ENCODE peak calls at places on chromosomes 2 and 18, in ten cellular contexts. S is tibial artery, X is left ventricle myocardium inferior, N is epithelial cell of prostate, G is fibroblast of lung, E is AG04450, D is hepatocyte, P is transverse colon, R is ovary, H is tibial nerve. V is an unnamed sample.

GRCh38 chr2:111119847-111120252 is 864 bp upstream of the BCL2L11 start:
- DNase-seq in S (no peak), X (peak), N (no peak), G (no peak), E (no peak), D (peak), P (peak), R (no peak), H (no peak), V (peak)

GRCh38 chr18:7338846-7339245 is 108.0 kb downstream of the LRRC30 start:
- DNase-seq in S (no peak), X (no peak), N (no peak), G (no peak), E (no peak), D (no peak), P (no peak), R (no peak), H (no peak), V (no peak)

GRCh38 chr2:20356042-20356441 is 5.4 kb upstream of the PUM2 start:
- DNase-seq in S (no peak), X (no peak), N (peak), G (peak), E (peak), D (no peak), P (no peak), R (no peak), H (no peak), V (no peak)

GRCh38 chr2:164561991-164562390 is 59.3 kb downstream of the GRB14 start:
- DNase-seq in S (no peak), X (no peak), N (no peak), G (no peak), E (no peak), D (no peak), P (no peak), R (no peak), H (no peak), V (no peak)

GRCh38 chr2:136765256-136765735 is at the start of gene THSD7B:
- DNase-seq in S (no peak), X (no peak), N (no peak), G (no peak), E (no peak), D (peak), P (no peak), R (no peak), H (no peak), V (peak)

GRCh38 chr2:172464340-172465129 is 37.1 kb downstream of the ITGA6 start:
- DNase-seq in S (no peak), X (no peak), N (peak), G (no peak), E (no peak), D (peak), P (no peak), R (no peak), H (no peak), V (no peak)

GRCh38 chr2:128378231-128379020 is 59.8 kb upstream of the HS6ST1 start:
- DNase-seq in S (peak), X (no peak), N (no peak), G (no peak), E (no peak), D (no peak), P (peak), R (peak), H (no peak), V (peak)

GRCh38 chr18:12520442-12520992 is 112.8 kb downstream of the PRELID3A start:
- DNase-seq in S (no peak), X (no peak), N (no peak), G (peak), E (no peak), D (no peak), P (no peak), R (no peak), H (no peak), V (no peak)

GRCh38 chr2:135409436-135409835 is 121.6 kb downstream of the ZRANB3 start:
- DNase-seq in S (no peak), X (no peak), N (no peak), G (no peak), E (no peak), D (no peak), P (no peak), R (no peak), H (no peak), V (no peak)

GRCh38 chr2:54557601-54558187 is 101.6 kb downstream of the SPTBN1 start:
- DNase-seq in S (peak), X (peak), N (no peak), G (peak), E (no peak), D (peak), P (peak), R (peak), H (peak), V (peak)

GRCh38 chr2:219054956-219055903 is 5.5 kb downstream of the IHH start:
- DNase-seq in S (no peak), X (no peak), N (no peak), G (no peak), E (no peak), D (no peak), P (no peak), R (no peak), H (no peak), V (no peak)

GRCh38 chr2:207148025-207148424 is 17.7 kb downstream of the KLF7 start:
- DNase-seq in S (no peak), X (no peak), N (no peak), G (peak), E (no peak), D (no peak), P (no peak), R (no peak), H (no peak), V (no peak)

GRCh38 chr2:71157124-71157802 is 26.8 kb downstream of the MPHOSPH10 start:
- DNase-seq in S (no peak), X (peak), N (no peak), G (peak), E (no peak), D (peak), P (peak), R (peak), H (peak), V (peak)

GRCh38 chr2:215002500-215002899 is 135.9 kb downstream of the ABCA12 start:
- DNase-seq in S (no peak), X (no peak), N (no peak), G (peak), E (peak), D (peak), P (no peak), R (peak), H (no peak), V (no peak)

GRCh38 chr2:216015722-216016464 is 2.5 kb upstream of the MREG start:
- DNase-seq in S (no peak), X (no peak), N (no peak), G (no peak), E (no peak), D (no peak), P (peak), R (no peak), H (no peak), V (no peak)

GRCh38 chr18:61731169-61731568 is 161.6 kb downstream of the RNF152 start:
- DNase-seq in S (no peak), X (no peak), N (no peak), G (no peak), E (no peak), D (no peak), P (no peak), R (no peak), H (no peak), V (no peak)

GRCh38 chr2:33363599-33364300 is 112.7 kb upstream of the RASGRP3 start:
- DNase-seq in S (no peak), X (no peak), N (no peak), G (peak), E (no peak), D (no peak), P (no peak), R (no peak), H (no peak), V (no peak)

GRCh38 chr18:316391-316790 is 48.5 kb upstream of the THOC1 start:
- DNase-seq in S (no peak), X (no peak), N (no peak), G (peak), E (peak), D (no peak), P (no peak), R (no peak), H (no peak), V (no peak)

GRCh38 chr2:119288576-119288975 is 64.9 kb downstream of the STEAP3 start:
- DNase-seq in S (no peak), X (no peak), N (no peak), G (no peak), E (no peak), D (no peak), P (no peak), R (no peak), H (no peak), V (no peak)

GRCh38 chr2:119289642-119290041 is 66.0 kb downstream of the STEAP3 start:
- DNase-seq in S (no peak), X (no peak), N (no peak), G (no peak), E (no peak), D (no peak), P (no peak), R (no peak), H (no peak), V (no peak)

GRCh38 chr2:119286661-119287060 is 63.0 kb downstream of the STEAP3 start:
- DNase-seq in S (no peak), X (no peak), N (no peak), G (no peak), E (no peak), D (no peak), P (no peak), R (no peak), H (no peak), V (no peak)

GRCh38 chr2:119290859-119291587 is 67.4 kb downstream of the STEAP3 start:
- DNase-seq in S (no peak), X (peak), N (no peak), G (peak), E (no peak), D (peak), P (peak), R (peak), H (no peak), V (peak)

DNA sequence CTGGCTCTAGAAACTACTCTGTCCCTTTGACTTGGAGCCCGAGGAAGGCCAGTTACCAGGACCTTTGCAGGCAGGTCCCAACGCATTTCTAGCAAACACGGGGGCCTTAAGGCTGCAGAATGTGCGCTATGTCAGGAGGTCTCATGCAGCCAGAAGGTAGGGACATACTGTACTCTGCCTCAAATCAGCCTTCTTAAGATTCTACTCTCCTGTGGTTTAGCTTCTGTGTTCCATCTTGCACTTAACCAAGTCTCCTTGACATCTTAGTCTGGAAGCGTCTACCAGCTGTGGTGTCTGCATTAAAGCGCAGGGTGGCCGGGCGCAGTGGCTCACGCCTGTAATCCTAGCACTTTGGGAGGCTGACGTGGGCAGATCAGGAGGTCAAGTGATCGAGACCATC is 65.5 kb downstream of the STEAP3 start:
- DNase-seq in S (no peak), X (no peak), N (no peak), G (peak), E (no peak), D (no peak), P (no peak), R (no peak), H (no peak), V (no peak)
- H3K27ac ChIP-seq in S (no peak), X (no peak), N (no peak), G (no peak), E (no peak), D (no peak), P (peak), R (no peak), H (no peak), V (no peak)

GRCh38 chr2:240136671-240137292 is 677 bp upstream of the COPS9 start:
- DNase-seq in S (no peak), X (no peak), N (no peak), G (no peak), E (no peak), D (no peak), P (peak), R (no peak), H (no peak), V (no peak)
- H3K27ac ChIP-seq in S (peak), X (peak), N (peak), G (no peak), E (no peak), D (no peak), P (peak), R (no peak), H (peak), V (no peak)

DNA sequence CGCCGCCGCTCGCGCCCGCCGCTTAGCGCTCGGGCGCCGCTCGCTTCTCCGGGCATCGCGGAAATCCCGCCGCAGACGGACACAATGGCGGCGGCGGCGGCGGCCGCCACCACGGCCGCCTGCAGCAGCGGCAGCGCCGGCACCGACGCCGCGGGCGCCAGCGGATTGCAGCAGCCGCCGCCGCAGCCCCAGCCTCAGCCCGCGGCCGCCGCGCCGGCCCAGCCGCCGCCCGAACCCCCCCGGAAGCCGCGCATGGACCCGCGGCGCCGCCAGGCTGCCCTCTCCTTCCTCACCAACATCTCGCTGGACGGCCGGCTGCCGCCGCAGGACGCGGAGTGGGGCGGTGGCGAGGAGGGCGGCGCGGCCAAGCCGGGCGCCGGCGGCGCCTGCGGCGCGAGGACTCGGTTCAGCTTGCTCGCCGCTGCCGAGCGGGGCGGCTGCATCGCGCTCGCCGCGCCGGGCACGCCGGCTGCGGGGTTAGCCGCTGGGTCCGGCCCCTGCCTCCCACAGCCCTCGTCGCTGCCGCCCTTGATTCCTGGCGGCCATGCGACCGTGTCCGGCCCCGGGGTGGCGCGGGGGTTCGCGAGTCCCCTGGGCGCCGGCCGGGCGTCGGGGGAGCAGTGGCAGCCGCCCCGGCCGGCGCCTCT is 517 bp downstream of the CABLES1 start:
- DNase-seq in S (no peak), X (peak), N (no peak), G (peak), E (no peak), D (peak), P (peak), R (peak), H (no peak), V (peak)
- H3K27ac ChIP-seq in S (peak), X (peak), N (no peak), G (no peak), E (no peak), D (peak), P (peak), R (peak), H (peak), V (peak)

GRCh38 chr18:63314991-63315662 is 4.4 kb downstream of the BCL2 start:
- DNase-seq in S (no peak), X (no peak), N (no peak), G (no peak), E (no peak), D (no peak), P (no peak), R (no peak), H (no peak), V (no peak)

GRCh38 chr18:63317556-63317946 is 2.0 kb downstream of the BCL2 start:
- DNase-seq in S (no peak), X (no peak), N (no peak), G (no peak), E (no peak), D (no peak), P (no peak), R (no peak), H (no peak), V (no peak)

GRCh38 chr18:63316612-63317555 is 2.7 kb downstream of the BCL2 start:
- DNase-seq in S (no peak), X (no peak), N (no peak), G (no peak), E (no peak), D (no peak), P (peak), R (no peak), H (no peak), V (no peak)

GRCh38 chr18:63314062-63314790 is 5.3 kb downstream of the BCL2 start:
- DNase-seq in S (no peak), X (no peak), N (no peak), G (no peak), E (no peak), D (no peak), P (no peak), R (no peak), H (no peak), V (no peak)

GRCh38 chr18:63315879-63316278 is 3.7 kb downstream of the BCL2 start:
- DNase-seq in S (no peak), X (no peak), N (no peak), G (peak), E (no peak), D (no peak), P (no peak), R (no peak), H (no peak), V (no peak)
- H3K27ac ChIP-seq in S (peak), X (peak), N (no peak), G (no peak), E (no peak), D (no peak), P (peak), R (no peak), H (peak), V (no peak)

DNA sequence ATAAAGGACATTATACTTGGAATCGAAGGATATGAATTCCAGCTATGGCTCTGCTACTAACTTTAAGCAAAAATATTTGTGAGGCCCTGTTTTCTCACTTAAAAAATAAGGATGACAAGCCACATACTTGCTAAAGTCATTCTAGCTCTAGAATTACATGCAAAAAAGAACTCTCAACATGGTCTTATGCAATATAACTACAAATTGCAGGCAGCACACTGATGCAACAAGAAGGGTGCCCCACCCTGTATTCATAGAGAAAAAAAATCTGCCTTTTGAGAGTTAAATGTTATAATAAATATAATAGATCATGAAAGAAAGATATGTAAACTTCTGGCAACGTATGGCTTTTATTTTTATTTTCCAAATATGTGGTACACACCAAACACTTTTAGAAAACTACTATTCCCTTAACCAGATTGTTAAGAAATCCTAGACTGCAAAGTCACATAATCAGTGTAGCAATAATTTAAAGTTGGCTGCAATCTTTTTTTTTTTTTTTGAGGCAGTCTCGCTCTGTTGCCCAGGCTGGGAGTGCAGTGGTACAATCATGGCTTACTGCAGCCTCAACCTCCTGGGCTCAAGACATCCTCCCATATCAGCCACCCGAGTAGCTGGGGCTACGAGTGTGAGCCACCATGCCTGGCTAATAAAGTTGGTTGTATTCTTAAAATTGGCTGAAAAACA is 40.2 kb upstream of the WDSUB1 start:
- DNase-seq in S (no peak), X (no peak), N (no peak), G (no peak), E (no peak), D (no peak), P (no peak), R (no peak), H (no peak), V (no peak)
- H3K27ac ChIP-seq in S (no peak), X (no peak), N (peak), G (no peak), E (no peak), D (peak), P (no peak), R (no peak), H (no peak), V (no peak)

GRCh38 chr2:144460981-144461766 is 58.7 kb downstream of the ZEB2 start:
- DNase-seq in S (no peak), X (peak), N (no peak), G (peak), E (peak), D (no peak), P (peak), R (no peak), H (peak), V (peak)
- H3K27ac ChIP-seq in S (no peak), X (peak), N (no peak), G (peak), E (no peak), D (no peak), P (peak), R (no peak), H (peak), V (no peak)

V was measured in kidney.